ENCODE peak calls at places on chromosomes 12 and 14, in four cellular contexts. One of them, this sample, is unnamed.

GRCh38 chr12:60205500-60205899 is 609.7 kb downstream of the SLC16A7 start:
- DNase-seq in GM19239: no peak
- DNase-seq in bronchial epithelial cell: peak; percentile 66
- DNase-seq in psoas muscle: no peak
- DNase-seq in this sample: no peak

GRCh38 chr14:22627506-22628263 is 16.5 kb downstream of the OR6J1 start:
- DNase-seq in psoas muscle: no peak
- DNase-seq in bronchial epithelial cell: no peak
- DNase-seq in GM19239: no peak
- DNase-seq in this sample: no peak

GRCh38 chr12:51085757-51086156 is 2.4 kb upstream of the CSRNP2 start:
- DNase-seq in psoas muscle: no peak
- DNase-seq in bronchial epithelial cell: no peak
- DNase-seq in GM19239: no peak
- DNase-seq in this sample: no peak

GRCh38 chr14:100529561-100530031 is 57.6 kb downstream of the BEGAIN start:
- DNase-seq in GM19239: no peak
- DNase-seq in bronchial epithelial cell: no peak
- DNase-seq in psoas muscle: peak; percentile 50
- DNase-seq in this sample: no peak

GRCh38 chr12:112524676-112525425 is 106.1 kb downstream of the PTPN11 start:
- DNase-seq in GM19239: no peak
- DNase-seq in bronchial epithelial cell: peak; percentile 66
- DNase-seq in psoas muscle: no peak
- DNase-seq in this sample: no peak

GRCh38 chr12:16950041-16950677 is 344.2 kb upstream of the LMO3 start:
- DNase-seq in psoas muscle: no peak
- DNase-seq in bronchial epithelial cell: no peak
- DNase-seq in GM19239: no peak
- DNase-seq in this sample: no peak

GRCh38 chr14:73342670-73343069 is 105.4 kb downstream of the PAPLN start:
- DNase-seq in GM19239: no peak
- DNase-seq in bronchial epithelial cell: no peak
- DNase-seq in psoas muscle: no peak
- DNase-seq in this sample: no peak

GRCh38 chr12:47186246-47186645 is 106.5 kb upstream of the AMIGO2 start:
- DNase-seq in bronchial epithelial cell: no peak
- DNase-seq in psoas muscle: no peak
- DNase-seq in GM19239: no peak
- DNase-seq in this sample: no peak

GRCh38 chr12:21831671-21832357 is 57.3 kb upstream of the KCNJ8 start:
- DNase-seq in bronchial epithelial cell: no peak
- DNase-seq in psoas muscle: no peak
- DNase-seq in GM19239: no peak
- DNase-seq in this sample: no peak

GRCh38 chr12:63976902-63977395 is 132.4 kb downstream of the SRGAP1 start:
- DNase-seq in psoas muscle: no peak
- DNase-seq in bronchial epithelial cell: no peak
- DNase-seq in GM19239: no peak
- DNase-seq in this sample: no peak

GRCh38 chr12:128339121-128339520 is 72.2 kb downstream of the TMEM132C start:
- DNase-seq in bronchial epithelial cell: no peak
- DNase-seq in psoas muscle: no peak
- DNase-seq in GM19239: no peak
- DNase-seq in this sample: no peak

GRCh38 chr12:27015730-27016076 is 1.5 kb upstream of the TM7SF3 start:
- DNase-seq in bronchial epithelial cell: peak; percentile 58
- DNase-seq in psoas muscle: no peak
- DNase-seq in GM19239: no peak
- DNase-seq in this sample: no peak

GRCh38 chr12:111056618-111057521 is 136.5 kb upstream of the MYL2 start:
- DNase-seq in GM19239: peak; percentile 48
- DNase-seq in psoas muscle: no peak
- DNase-seq in bronchial epithelial cell: peak; percentile 46
- DNase-seq in this sample: no peak

GRCh38 chr12:562634-563033 is 100.6 kb downstream of the NINJ2 start:
- DNase-seq in psoas muscle: no peak
- DNase-seq in GM19239: no peak
- DNase-seq in bronchial epithelial cell: no peak
- DNase-seq in this sample: no peak

GRCh38 chr14:86357119-86357518 is 827.2 kb downstream of the FLRT2 start:
- DNase-seq in psoas muscle: no peak
- DNase-seq in GM19239: no peak
- DNase-seq in bronchial epithelial cell: no peak
- DNase-seq in this sample: no peak

GRCh38 chr14:31951638-31951964 is 125.5 kb upstream of the ARHGAP5 start:
- DNase-seq in psoas muscle: no peak
- DNase-seq in GM19239: no peak
- DNase-seq in bronchial epithelial cell: no peak
- DNase-seq in this sample: no peak

GRCh38 chr14:82445810-82446575 is 912.3 kb upstream of the SEL1L start:
- DNase-seq in bronchial epithelial cell: no peak
- DNase-seq in psoas muscle: no peak
- DNase-seq in GM19239: no peak
- DNase-seq in this sample: no peak

GRCh38 chr12:103745962-103746361 is 95.1 kb downstream of the NT5DC3 start:
- DNase-seq in psoas muscle: no peak
- DNase-seq in GM19239: no peak
- DNase-seq in bronchial epithelial cell: no peak
- DNase-seq in this sample: no peak

GRCh38 chr14:103833711-103834110 is 13.7 kb downstream of the PPP1R13B start:
- DNase-seq in bronchial epithelial cell: no peak
- DNase-seq in psoas muscle: no peak
- DNase-seq in GM19239: no peak
- DNase-seq in this sample: no peak

GRCh38 chr14:65413739-65414045 is 1.2 kb downstream of the FUT8 start:
- DNase-seq in psoas muscle: no peak
- DNase-seq in bronchial epithelial cell: peak; percentile 1
- DNase-seq in GM19239: no peak
- DNase-seq in this sample: no peak

GRCh38 chr14:23021969-23022368 is 12.0 kb upstream of the C14orf93 start:
- DNase-seq in GM19239: no peak
- DNase-seq in psoas muscle: no peak
- DNase-seq in bronchial epithelial cell: no peak
- DNase-seq in this sample: no peak

GRCh38 chr14:61698216-61698980 is 3.1 kb downstream of the HIF1A start:
- DNase-seq in GM19239: no peak
- DNase-seq in bronchial epithelial cell: no peak
- DNase-seq in psoas muscle: no peak
- DNase-seq in this sample: no peak

GRCh38 chr12:117069126-117069788 is 30.0 kb downstream of the TESC start:
- DNase-seq in psoas muscle: no peak
- DNase-seq in GM19239: no peak
- DNase-seq in bronchial epithelial cell: no peak
- DNase-seq in this sample: no peak